ENCODE peak calls at places on chromosomes 4 and X, in five cellular contexts. T, G, Q, N and V are unnamed samples.

GRCh38 chr4:140359571-140360427 is 13.6 kb upstream of the SCOC start:
- DNase-seq in Q (peak; percentile 85), G (peak; percentile 96), N (peak; percentile 58), T (peak; percentile 69), V (peak; percentile 78)

GRCh38 chr4:115234405-115235093 is 121.1 kb upstream of the NDST4 start:
- DNase-seq in G (peak; percentile 47), Q (no peak), N (no peak), T (no peak), V (no peak)

GRCh38 chr4:22897520-22898108 is 204.9 kb downstream of the GBA3 start:
- DNase-seq in G (peak; percentile 78), T (no peak), N (no peak), Q (no peak), V (no peak)

GRCh38 chrX:53122013-53122412 is 28.1 kb downstream of the KANTR start:
- DNase-seq in G (no peak), T (no peak), Q (no peak), N (no peak), V (no peak)

GRCh38 chr4:99679204-99679603 is 21.6 kb upstream of the C4orf54 start:
- DNase-seq in G (no peak), T (no peak), Q (no peak), N (peak; percentile 32), V (no peak)

GRCh38 chrX:2767631-2768455 is 16.0 kb downstream of the XG start:
- DNase-seq in Q (peak; percentile 90), T (peak; percentile 65), G (peak; percentile 74), N (peak; percentile 67), V (no peak)

GRCh38 chr4:87092389-87093141 is 127.9 kb downstream of the KLHL8 start:
- DNase-seq in N (peak; percentile 61), Q (peak; percentile 87), T (peak; percentile 86), G (no peak), V (peak; percentile 98)

GRCh38 chr4:184534511-184535391 is 60.4 kb upstream of the IRF2 start:
- DNase-seq in G (no peak), N (no peak), Q (no peak), T (no peak), V (no peak)

GRCh38 chr4:17577660-17578481 is 873 bp downstream of the LAP3 start:
- DNase-seq in T (peak; percentile 66), Q (peak; percentile 83), G (peak; percentile 61), N (peak; percentile 63), V (no peak)

GRCh38 chr4:174828845-174829701 is at the start of gene GLRA3:
- DNase-seq in N (peak; percentile 21), T (peak; percentile 68), G (peak; percentile 99), Q (no peak), V (peak; percentile 82)

GRCh38 chr4:5751073-5751917 is 40.3 kb downstream of the EVC start:
- DNase-seq in Q (peak; percentile 58), N (no peak), G (peak; percentile 62), T (no peak), V (no peak)

GRCh38 chr4:38943355-38943754 is 75.7 kb downstream of the FAM114A1 start:
- DNase-seq in G (no peak), Q (peak; percentile 98), T (no peak), N (peak; percentile 44), V (no peak)

GRCh38 chrX:48966796-48967579 is 4.7 kb downstream of the KCND1 start:
- DNase-seq in G (no peak), T (no peak), N (no peak), Q (no peak), V (no peak)

GRCh38 chrX:143633530-143634372 is 2.1 kb downstream of the SLITRK4 start:
- DNase-seq in N (no peak), Q (no peak), G (peak; percentile 66), T (peak; percentile 28), V (no peak)

GRCh38 chr4:145784036-145784435 is 104.1 kb downstream of the C4orf51 start:
- DNase-seq in N (no peak), G (no peak), T (no peak), Q (no peak), V (no peak)

GRCh38 chrX:37796805-37797204 is 16.9 kb downstream of the CYBB start:
- DNase-seq in Q (no peak), T (peak; percentile 51), N (no peak), G (no peak), V (no peak)

GRCh38 chrX:45621356-45622041 is 420.8 kb upstream of the DIPK2B start:
- DNase-seq in G (no peak), Q (no peak), N (no peak), T (no peak), V (no peak)

GRCh38 chrX:45849261-45849660 is 648.6 kb upstream of the DIPK2B start:
- DNase-seq in G (no peak), Q (no peak), T (no peak), N (no peak), V (no peak)

GRCh38 chrX:19791562-19791961 is 95.8 kb downstream of the SH3KBP1 start:
- DNase-seq in N (no peak), Q (no peak), T (no peak), G (no peak), V (no peak)

GRCh38 chr4:81504685-81505598 is 33.2 kb upstream of the RASGEF1B start:
- DNase-seq in N (peak; percentile 64), G (no peak), Q (peak; percentile 86), T (peak; percentile 84), V (no peak)

GRCh38 chr4:112144546-112145325 is 518 bp upstream of the FAM241A start:
- DNase-seq in G (no peak), Q (no peak), T (peak; percentile 46), N (no peak), V (no peak)

GRCh38 chr4:112147697-112148096 is 2.4 kb downstream of the FAM241A start:
- DNase-seq in Q (no peak), G (no peak), N (no peak), T (no peak), V (no peak)

GRCh38 chr4:112145326-112145819 is at the start of gene FAM241A:
- DNase-seq in Q (peak; percentile 94), N (peak; percentile 88), T (peak; percentile 89), G (peak; percentile 96), V (peak; percentile 80)

GRCh38 chr4:112142152-112142551 is 3.1 kb upstream of the FAM241A start:
- DNase-seq in T (no peak), N (no peak), G (no peak), Q (no peak), V (no peak)

DNA sequence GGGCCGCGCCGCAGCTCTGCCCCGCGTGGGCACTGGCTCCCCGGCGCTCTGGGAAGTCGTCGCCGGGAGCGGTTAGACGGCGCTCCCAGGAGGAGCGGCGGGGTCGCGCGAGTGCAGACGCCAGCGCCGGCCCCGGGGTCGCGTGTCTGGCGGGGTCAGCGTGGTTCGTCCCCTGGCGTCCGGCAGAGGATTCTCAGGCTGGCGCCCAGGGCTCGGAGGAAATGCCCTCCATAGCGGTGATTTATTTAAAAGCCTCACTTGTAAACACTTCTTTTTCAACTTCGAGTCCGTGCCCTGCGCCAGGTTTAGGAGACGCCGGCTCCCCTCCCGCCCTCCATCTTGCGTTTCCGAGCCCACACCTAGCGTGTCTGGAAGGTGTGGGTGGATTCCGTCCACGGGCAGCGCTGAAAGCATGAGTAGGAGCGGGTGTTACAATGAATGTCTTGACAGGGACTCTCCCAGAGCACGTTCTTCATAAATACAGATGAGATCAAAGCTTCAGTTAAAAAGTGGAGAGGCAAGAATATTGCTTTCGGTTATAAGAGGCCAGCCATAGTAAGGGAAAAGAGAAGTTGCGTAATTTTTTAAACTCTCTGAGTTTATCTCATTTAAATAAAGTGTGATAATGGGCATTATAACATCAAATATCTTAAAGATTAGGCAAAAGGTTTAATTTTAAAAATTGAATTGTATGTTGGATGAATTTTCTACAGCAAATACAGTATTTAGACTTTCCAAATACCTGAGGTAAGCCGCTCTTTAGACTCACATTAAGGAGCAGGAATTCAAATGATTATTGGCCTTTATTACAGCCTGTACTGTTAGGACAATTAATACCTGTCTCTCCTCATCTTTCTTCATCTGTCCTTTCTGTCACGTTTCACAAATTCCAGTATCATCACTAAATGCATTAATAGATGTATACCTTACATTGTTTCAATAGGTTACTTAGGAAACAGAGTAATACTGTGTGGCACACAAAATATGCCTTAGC is 863 bp downstream of the FAM241A start:
- DNase-seq in N (peak; percentile 47), T (peak; percentile 67), Q (peak; percentile 66), G (peak; percentile 82), V (peak; percentile 51)
- TF ChIP-seq CTCF in N (peak; percentile 21), T (peak; percentile 41), Q (peak; percentile 24), G (peak; percentile 66), V (peak; percentile 18)

GRCh38 chr4:182533948-182534347 is 290.7 kb downstream of the TENM3 start:
- DNase-seq in N (no peak), G (no peak), T (no peak), Q (no peak), V (no peak)
- H3K4me1 ChIP-seq in N (peaks cover 23% of the 10 kb centered on the region), G (peaks cover 2% of the 10 kb centered on the region), T (no peaks in the 10 kb centered on the region), Q (peaks cover 74% of the 10 kb centered on the region), V (no peaks in the 10 kb centered on the region)

GRCh38 chrX:101409043-101409442 is 1.0 kb downstream of the HNRNPH2 start:
- DNase-seq in G (no peak), N (no peak), Q (no peak), T (no peak), V (no peak)
- H3K4me3 ChIP-seq in G (peak overlapping the region; percentile 92), N (peak overlapping the region; percentile 81), Q (peak overlapping the region; percentile 62), T (peak overlapping the region; percentile 65), V (peak overlapping the region; percentile 51)

DNA sequence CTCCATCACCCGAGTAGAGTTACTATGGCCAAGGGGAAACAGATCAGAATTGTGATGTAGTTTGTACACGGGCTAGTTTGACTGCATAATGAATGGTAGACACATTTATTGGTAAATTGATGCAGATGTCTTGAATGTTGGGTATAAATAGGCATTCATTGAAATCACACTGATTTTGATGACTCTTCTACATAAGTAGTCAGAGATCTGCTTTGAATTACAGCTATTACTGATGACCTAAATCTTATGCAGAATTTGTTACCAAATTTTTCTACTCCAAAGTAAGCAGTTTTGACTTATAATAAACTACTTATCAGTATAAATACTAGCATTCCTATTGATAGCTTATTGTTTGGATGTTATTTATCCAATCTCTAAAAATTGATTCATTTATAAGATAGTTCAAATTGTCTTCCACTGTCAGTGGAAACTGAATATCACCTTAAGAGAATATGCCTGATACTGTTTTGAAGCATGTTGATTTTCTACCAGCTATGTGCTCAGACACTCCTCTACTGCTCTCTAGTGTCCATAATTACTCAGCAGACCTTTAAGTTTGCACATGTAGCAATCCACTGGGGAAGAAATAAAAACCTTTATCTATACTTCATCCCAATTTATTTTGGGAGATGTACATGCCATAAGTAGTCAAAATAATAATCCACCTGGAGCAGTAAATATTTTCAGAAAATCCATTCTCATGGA is 120.3 kb downstream of the RASL11B start:
- DNase-seq in G (no peak), N (no peak), T (no peak), Q (no peak), V (no peak)
- TF ChIP-seq CTCF in G (peak; percentile 95), N (peak; percentile 80), T (peak; percentile 63), Q (peak; percentile 62), V (peak; percentile 68)

GRCh38 chr4:8037150-8037769 is 97.6 kb upstream of the AFAP1 start:
- DNase-seq in G (no peak), Q (no peak), N (no peak), T (no peak), V (no peak)
- H3K4me1 ChIP-seq in G (no peaks in the 10 kb centered on the region), Q (no peaks in the 10 kb centered on the region), N (no peaks in the 10 kb centered on the region), T (no peaks in the 10 kb centered on the region), V (no peaks in the 10 kb centered on the region)

DNA sequence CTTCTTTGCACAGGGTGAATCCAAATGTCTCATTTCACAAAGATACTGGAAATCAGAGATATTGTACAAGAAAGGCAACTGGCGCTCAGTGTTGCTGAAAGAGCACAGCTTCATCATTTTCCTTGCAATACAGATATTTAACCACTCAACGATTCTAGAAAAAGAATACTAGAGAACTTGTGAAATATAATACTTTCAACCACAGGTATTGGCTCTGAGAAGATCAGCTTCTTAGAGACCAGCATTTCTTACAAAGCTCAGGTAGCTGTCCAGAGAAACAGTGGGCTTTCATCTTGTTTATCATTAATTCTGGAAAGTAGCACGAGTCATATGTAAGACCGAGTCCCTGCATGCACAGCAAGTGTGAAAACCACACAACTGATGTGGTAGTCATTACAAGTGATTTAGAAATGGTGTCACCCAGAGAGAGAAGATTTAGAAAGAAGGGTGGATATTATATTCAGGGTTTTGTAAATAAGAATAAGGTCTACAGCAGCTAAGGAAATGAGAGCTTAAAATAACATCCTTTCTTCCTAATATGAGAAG is 7.8 kb upstream of the PPARGC1A start:
- DNase-seq in G (no peak), Q (no peak), T (no peak), N (no peak), V (no peak)
- H3K4me3 ChIP-seq in G (no peak overlapping the region), Q (no peak overlapping the region), T (no peak overlapping the region), N (no peak overlapping the region), V (no peak overlapping the region)